ENCODE peak calls at places on chromosomes 4 and X, in nine cellular contexts. I, B, O, M, U, J, G, L and A are unnamed samples. For H3K9me3, the result is how much of the 10 kb centered on the place peaks cover.

GRCh38 chr4:147578057-147578476 is 39.1 kb upstream of the TMEM184C start:
- DNase-seq in I (peak), U (no peak), B (no peak), M (no peak), J (no peak), O (peak), G (peak), L (peak), A (no peak)

GRCh38 chr4:123235431-123235830 is 161.2 kb upstream of the SPRY1 start:
- DNase-seq in I (no peak), G (no peak), L (no peak), B (no peak), J (no peak), U (no peak), O (no peak), M (no peak), A (no peak)

GRCh38 chr4:185744127-185744865 is 67.7 kb downstream of the SORBS2 start:
- DNase-seq in I (no peak), O (no peak), U (no peak), B (no peak), G (peak), L (no peak), M (no peak), J (no peak), A (peak)

GRCh38 chr4:3392319-3392718 is 49.4 kb upstream of the HGFAC start:
- DNase-seq in U (no peak), I (no peak), M (peak), G (no peak), O (no peak), B (no peak), L (no peak), J (no peak), A (no peak)

GRCh38 chrX:35289952-35290351 is 347.4 kb downstream of the FAM47B start:
- DNase-seq in B (no peak), J (no peak), I (no peak), M (no peak), O (no peak), G (no peak), U (no peak), L (no peak), A (no peak)

GRCh38 chrX:43655961-43656494 is at the start of gene MAOA:
- DNase-seq in G (peak), M (peak), L (no peak), O (peak), J (no peak), U (peak), B (peak), I (no peak), A (peak)

GRCh38 chr4:11259837-11260236 is 168.9 kb downstream of the HS3ST1 start:
- DNase-seq in U (no peak), B (no peak), I (no peak), J (no peak), G (no peak), M (no peak), O (no peak), L (no peak), A (no peak)

GRCh38 chrX:125522752-125523151 is 203.1 kb downstream of the TEX13C start:
- DNase-seq in L (no peak), I (no peak), G (no peak), J (no peak), O (no peak), U (no peak), M (no peak), B (no peak), A (no peak)

GRCh38 chrX:69163936-69164741 is 1.1 kb downstream of the PJA1 start:
- DNase-seq in L (no peak), O (peak), G (no peak), I (no peak), M (no peak), J (no peak), B (peak), U (peak), A (peak)

GRCh38 chr4:41611881-41612871 is 74.2 kb downstream of the LIMCH1 start:
- DNase-seq in U (peak), M (peak), I (no peak), G (no peak), J (no peak), O (peak), L (no peak), B (peak), A (no peak)

GRCh38 chr4:32022071-32022470 is 1301.9 kb downstream of the PCDH7 start:
- DNase-seq in B (no peak), L (no peak), J (no peak), G (no peak), I (no peak), M (no peak), O (no peak), U (no peak), A (no peak)

GRCh38 chr4:93394488-93395185 is 433.9 kb upstream of the ATOH1 start:
- DNase-seq in O (no peak), M (no peak), I (no peak), L (no peak), B (no peak), J (no peak), G (no peak), U (no peak), A (no peak)

DNA sequence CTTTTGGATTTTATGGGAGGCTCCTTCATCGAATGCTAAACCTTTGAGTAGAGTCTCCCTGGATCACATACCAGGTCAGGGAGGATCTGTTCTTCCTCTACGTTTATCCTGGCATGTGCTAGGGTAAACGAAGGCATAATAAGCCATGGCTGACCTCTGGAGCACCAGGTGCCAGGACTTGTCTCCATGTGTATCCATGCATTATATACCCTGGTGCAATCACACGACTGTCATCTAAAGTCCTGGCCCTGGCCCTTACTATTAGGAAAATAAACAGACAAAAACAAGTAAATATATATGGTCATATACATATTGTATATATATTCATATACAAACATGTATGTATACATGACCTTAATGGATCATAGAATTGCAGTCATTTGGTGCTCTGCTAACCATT is 21.2 kb downstream of the EREG start:
- DNase-seq in G (no peak), O (no peak), M (no peak), L (no peak), I (no peak), J (no peak), B (no peak), U (no peak), A (no peak)
- TF ChIP-seq POLR2AphosphoS5 in G (no peak), O (no peak), M (no peak), L (no peak), I (peak), J (no peak), B (no peak), U (no peak), A (no peak)

DNA sequence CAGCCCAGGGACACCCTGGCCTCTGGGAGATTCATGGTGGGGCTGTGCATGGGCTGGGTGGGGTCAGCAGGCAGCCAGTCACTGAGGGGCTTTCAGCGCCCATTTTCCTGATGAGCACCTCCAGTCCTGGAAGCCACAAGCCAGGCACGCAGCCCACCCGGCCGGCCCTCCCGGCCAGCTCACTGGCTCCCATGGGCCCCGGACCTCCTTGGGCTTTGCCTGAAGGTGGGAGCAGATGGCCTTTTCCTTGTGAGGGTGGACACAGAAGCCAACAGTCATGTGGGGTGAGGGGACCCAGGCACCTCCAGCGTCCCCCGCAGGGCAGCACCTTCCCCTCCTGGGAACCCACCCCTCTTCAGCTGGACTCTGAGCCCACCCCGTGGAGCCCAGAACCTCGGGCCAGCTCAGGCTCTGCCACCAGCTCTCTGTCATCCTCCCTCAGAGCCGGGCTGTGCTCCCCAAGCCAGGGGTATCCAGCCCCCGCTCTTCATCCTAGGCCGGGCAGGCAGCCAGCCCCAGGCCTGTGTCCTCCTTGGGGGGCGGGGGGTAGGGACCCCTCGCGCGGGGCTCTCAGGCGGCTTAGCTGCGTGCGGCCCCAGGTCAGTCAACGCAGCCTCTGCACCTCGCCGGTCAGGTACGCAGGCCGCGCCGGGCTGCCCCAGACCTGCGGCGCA is 798 bp upstream of the FGFR3 start:
- DNase-seq in U (no peak), L (no peak), I (no peak), O (no peak), M (no peak), G (no peak), B (no peak), J (no peak), A (no peak)
- H3K4me3 ChIP-seq in U (peak), L (no peak), I (no peak), O (peak), M (no peak), G (peak), B (peak), J (no peak), A (peak)

DNA sequence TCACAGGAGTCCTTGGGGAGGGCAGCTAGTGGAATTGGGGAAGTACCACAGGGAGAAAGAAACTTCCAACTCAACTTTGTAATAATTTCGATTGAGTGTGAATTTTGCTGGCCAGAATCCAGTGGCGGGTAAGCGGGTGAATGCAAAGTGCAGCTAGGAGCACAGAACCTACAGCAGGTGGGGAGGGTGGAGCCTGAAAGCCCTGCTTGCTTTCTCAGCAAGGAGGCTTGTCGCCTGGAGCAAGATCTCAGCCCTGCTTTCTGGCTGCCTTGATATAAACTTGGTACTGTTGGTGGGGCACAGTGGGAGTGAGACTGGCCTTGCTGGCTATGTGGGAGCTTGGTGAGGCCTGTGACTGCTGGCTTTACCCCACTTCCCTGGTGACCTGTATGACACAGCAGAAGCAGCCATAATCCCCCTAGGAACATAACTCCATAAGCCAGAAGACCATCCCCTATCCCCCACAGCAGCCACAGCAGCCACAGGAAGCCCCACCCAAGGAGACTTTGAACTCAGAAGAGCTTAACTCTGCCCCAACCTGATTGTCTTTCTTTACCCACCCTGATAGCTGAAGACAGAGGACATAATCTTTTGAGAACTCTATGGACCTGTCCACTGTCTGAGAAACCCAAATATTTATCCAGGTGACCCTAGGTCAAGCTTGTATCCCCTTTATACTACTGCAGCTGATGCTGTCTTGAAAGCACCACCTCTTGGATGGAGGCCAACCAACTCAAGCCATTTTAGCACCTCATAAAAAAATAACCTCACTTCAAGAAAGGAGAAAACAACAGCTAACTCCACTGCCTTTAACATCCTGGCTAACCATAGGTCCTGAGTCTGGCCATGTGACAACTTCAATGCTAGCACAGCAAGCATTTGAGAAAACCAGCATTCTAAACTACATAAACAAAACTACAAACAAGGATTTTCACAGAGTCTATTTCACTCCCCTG is 87.2 kb upstream of the PDE5A start:
- DNase-seq in M (no peak), I (no peak), G (no peak), L (no peak), J (no peak), U (no peak), O (no peak), B (peak), A (no peak)
- H3K9me3 ChIP-seq in M (under half), I (under half), G (under half), L (under half), J (under half), U (under half), O (under half), B (under half), A (under half)

GRCh38 chr4:144718958-144719512 is 73.1 kb downstream of the HHIP start:
- DNase-seq in I (no peak), J (no peak), B (no peak), O (no peak), M (no peak), U (no peak), L (no peak), G (no peak), A (no peak)
- TF ChIP-seq POLR2AphosphoS5 in I (no peak), J (no peak), B (no peak), O (no peak), M (no peak), U (no peak), L (no peak), G (no peak), A (no peak)

DNA sequence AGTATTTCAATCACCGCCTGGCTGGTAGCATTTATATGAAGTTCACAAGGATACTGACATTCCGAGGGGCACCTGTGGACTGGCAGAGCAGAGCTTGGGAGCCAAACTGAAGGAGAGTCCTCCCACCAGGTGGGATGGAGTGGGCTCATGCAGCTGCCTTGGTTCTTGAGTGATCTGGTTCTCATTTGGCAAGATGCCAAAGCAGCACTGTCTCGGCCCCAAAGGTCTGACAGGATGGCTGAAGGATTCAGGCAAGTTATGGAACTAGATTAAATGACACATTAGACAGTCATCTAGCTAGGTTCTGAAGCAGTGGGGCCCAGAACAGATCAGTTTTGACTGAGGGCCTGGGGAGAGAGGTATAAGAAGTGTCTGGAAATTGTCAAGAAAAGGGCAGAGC is 3.2 kb downstream of the FGF16 start:
- DNase-seq in I (no peak), O (no peak), B (no peak), J (no peak), M (no peak), L (no peak), G (no peak), U (no peak), A (no peak)
- H3K4me3 ChIP-seq in I (no peak), O (no peak), B (no peak), J (no peak), M (no peak), L (no peak), G (no peak), U (no peak), A (no peak)

DNA sequence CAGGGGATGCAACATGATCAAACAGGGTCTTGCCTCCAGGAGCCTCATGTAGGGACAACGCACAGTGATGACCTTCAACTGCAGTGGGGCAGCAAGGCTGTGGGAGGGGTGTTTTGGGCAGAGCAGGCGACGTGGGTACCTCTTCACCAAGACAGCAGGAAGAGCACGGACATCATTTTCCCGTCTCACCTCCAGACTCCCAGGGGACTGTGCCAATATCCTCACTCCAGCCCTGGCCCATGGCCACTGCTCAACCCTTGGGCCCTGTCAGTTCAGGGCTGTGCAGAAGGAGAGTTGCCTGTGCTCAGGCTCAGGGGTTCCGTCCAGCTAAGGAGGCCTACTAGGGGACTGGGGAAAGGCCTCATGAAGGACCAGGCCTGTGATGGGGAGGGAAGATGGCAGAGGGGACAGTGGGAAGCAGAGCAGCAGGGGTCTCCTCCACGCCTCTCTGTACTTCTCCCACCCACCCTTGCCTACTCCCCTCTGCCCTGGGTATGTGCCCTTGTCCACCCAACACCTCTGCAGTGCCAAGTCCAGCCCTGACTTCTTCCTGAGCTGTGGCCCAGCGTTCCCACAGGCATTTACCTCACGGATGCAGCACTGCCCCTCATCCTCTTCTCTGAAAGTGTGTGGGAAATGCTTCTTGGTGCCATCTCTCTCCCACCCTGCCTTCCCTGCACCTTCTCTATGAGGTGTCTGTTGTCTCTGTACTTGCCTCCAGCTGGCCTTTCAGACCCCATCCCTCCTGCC is 1.4 kb downstream of the IL9R start:
- DNase-seq in L (no peak), G (no peak), O (no peak), I (no peak), U (no peak), M (no peak), B (no peak), J (no peak), A (no peak)
- H3K9me3 ChIP-seq in L (under half), G (under half), O (under half), I (under half), U (under half), M (under half), B (under half), J (under half), A (under half)

GRCh38 chrX:45771114-45771513 is 570.4 kb upstream of the DIPK2B start:
- DNase-seq in L (peak), M (peak), B (peak), I (peak), G (peak), U (peak), O (no peak), J (no peak), A (no peak)
- TF ChIP-seq POLR2AphosphoS5 in L (peak), M (peak), B (peak), I (peak), G (no peak), U (no peak), O (peak), J (no peak), A (no peak)